ENCODE peak calls at places on chromosome 13, in four cellular contexts. W, Q, O and F are unnamed samples.

GRCh38 chr13:50236898-50237318 is 221.7 kb downstream of the KCNRG start:
- DNase-seq in W (no peak), Q (no peak), O (no peak), F (no peak)

GRCh38 chr13:75173457-75174356 is 308.3 kb downstream of the TBC1D4 start:
- DNase-seq in W (no peak), O (no peak), Q (no peak), F (no peak)

GRCh38 chr13:85093808-85094207 is 705.4 kb downstream of the SLITRK6 start:
- DNase-seq in O (no peak), W (no peak), Q (peak), F (peak)

GRCh38 chr13:105804561-105805190 is 730.8 kb downstream of the EFNB2 start:
- DNase-seq in Q (no peak), W (peak), O (no peak), F (no peak)

GRCh38 chr13:97018029-97018819 is 23.9 kb upstream of the OXGR1 start:
- DNase-seq in Q (no peak), W (no peak), O (no peak), F (no peak)

GRCh38 chr13:44417446-44417845 is 43.8 kb downstream of the SERP2 start:
- DNase-seq in O (no peak), W (no peak), Q (no peak), F (no peak)

GRCh38 chr13:36059366-36059765 is 71.8 kb downstream of the DCLK1 start:
- DNase-seq in Q (no peak), O (no peak), W (no peak), F (peak)

GRCh38 chr13:23510979-23511735 is 59.1 kb upstream of the TNFRSF19 start:
- DNase-seq in W (no peak), Q (no peak), O (no peak), F (no peak)

GRCh38 chr13:25300861-25301346 is 521 bp upstream of the NUP58 start:
- DNase-seq in W (peak), Q (peak), O (no peak), F (peak)

GRCh38 chr13:49669735-49670309 is 21.5 kb downstream of the EBPL start:
- DNase-seq in W (no peak), O (no peak), Q (peak), F (peak)

GRCh38 chr13:48585456-48585840 is 52.6 kb upstream of the RCBTB2 start:
- DNase-seq in O (no peak), Q (no peak), W (no peak), F (peak)

GRCh38 chr13:33072282-33072681 is 56.1 kb downstream of the KL start:
- DNase-seq in Q (no peak), O (no peak), W (no peak), F (no peak)

GRCh38 chr13:91767681-91768080 is 369.3 kb downstream of the GPC5 start:
- DNase-seq in W (no peak), Q (no peak), O (no peak), F (no peak)

GRCh38 chr13:43354147-43354945 is 331.0 kb downstream of the DNAJC15 start:
- DNase-seq in O (no peak), W (no peak), Q (no peak), F (no peak)

GRCh38 chr13:57829496-57829895 is 198.0 kb downstream of the PCDH17 start:
- DNase-seq in Q (no peak), W (no peak), O (no peak), F (no peak)